ENCODE peak calls at places on chromosomes 12 and 14, in four cellular contexts. A is mesendoderm, D is IMR-90, Z is mesenchymal stem cell. F is an unnamed sample.

GRCh38 chr12:102740157-102741032 is 176.6 kb downstream of the PAH start:
- DNase-seq in A (peak; percentile 17), D (peak; percentile 36), Z (peak; percentile 47), F (no peak)

GRCh38 chr14:100902792-100903191 is 730 bp downstream of the RTL1 start:
- DNase-seq in A (peak; percentile 54), D (no peak), Z (no peak), F (no peak)

GRCh38 chr12:5988659-5989116 is 43.6 kb upstream of the ANO2 start:
- DNase-seq in A (peak; percentile 92), D (peak; percentile 71), Z (peak; percentile 72), F (peak; percentile 65)

GRCh38 chr12:124321040-124321481 is 26.2 kb downstream of the RFLNA start:
- DNase-seq in A (peak; percentile 57), D (peak; percentile 39), Z (peak; percentile 62), F (peak; percentile 26)

GRCh38 chr14:98808494-98809407 is 463.2 kb downstream of the BCL11B start:
- DNase-seq in A (peak; percentile 40), D (no peak), Z (no peak), F (no peak)

GRCh38 chr14:31465113-31465512 is 7.8 kb upstream of the DTD2 start:
- DNase-seq in A (no peak), D (peak; percentile 37), Z (peak; percentile 66), F (no peak)

GRCh38 chr12:26688344-26688904 is 144.6 kb downstream of the ITPR2 start:
- DNase-seq in A (no peak), D (no peak), Z (no peak), F (no peak)

GRCh38 chr14:31787377-31787776 is 226.2 kb downstream of the NUBPL start:
- DNase-seq in A (no peak), D (peak; percentile 11), Z (no peak), F (no peak)

GRCh38 chr12:27396416-27396815 is 50.1 kb upstream of the SMCO2 start:
- DNase-seq in A (no peak), D (no peak), Z (no peak), F (no peak)

GRCh38 chr14:33657478-33657877 is 293.4 kb downstream of the EGLN3 start:
- DNase-seq in A (no peak), D (peak; percentile 4), Z (peak; percentile 33), F (no peak)

GRCh38 chr14:104473649-104474574 is 105.7 kb upstream of the C14orf180 start:
- DNase-seq in A (peak; percentile 18), D (no peak), Z (no peak), F (no peak)

GRCh38 chr12:15208871-15209656 is 12.2 kb downstream of the RERG start:
- DNase-seq in A (no peak), D (no peak), Z (peak; percentile 26), F (no peak)

GRCh38 chr12:47155457-47156166 is 75.9 kb upstream of the AMIGO2 start:
- DNase-seq in A (peak; percentile 21), D (peak; percentile 70), Z (peak; percentile 82), F (no peak)

GRCh38 chr14:64465208-64465821 is at the start of gene AKAP5:
- DNase-seq in A (peak; percentile 85), D (peak; percentile 11), Z (peak; percentile 32), F (peak; percentile 80)

GRCh38 chr14:72739446-72740405 is 154.2 kb downstream of the DPF3 start:
- DNase-seq in A (no peak), D (no peak), Z (no peak), F (no peak)

GRCh38 chr14:67765192-67765834 is 51.1 kb downstream of the ZFYVE26 start:
- DNase-seq in A (no peak), D (no peak), Z (no peak), F (no peak)

GRCh38 chr14:103001226-103001625 is 56.1 kb downstream of the CDC42BPB start:
- DNase-seq in A (no peak), D (no peak), Z (no peak), F (no peak)

GRCh38 chr14:89720076-89720687 is 234.3 kb downstream of the EFCAB11 start:
- DNase-seq in A (no peak), D (no peak), Z (no peak), F (no peak)

GRCh38 chr12:4116251-4117111 is 157.1 kb upstream of the CCND2 start:
- DNase-seq in A (peak; percentile 80), D (peak; percentile 82), Z (peak; percentile 82), F (no peak)

GRCh38 chr14:51498411-51499227 is 153.1 kb upstream of the FRMD6 start:
- DNase-seq in A (peak; percentile 22), D (no peak), Z (no peak), F (no peak)

GRCh38 chr14:60721331-60722162 is 2.6 kb downstream of the SIX4 start:
- DNase-seq in A (peak; percentile 78), D (peak; percentile 84), Z (peak; percentile 71), F (peak; percentile 47)

GRCh38 chr14:101056446-101056845 is 152.9 kb upstream of the RTL1 start:
- DNase-seq in A (no peak), D (peak; percentile 47), Z (no peak), F (no peak)

GRCh38 chr14:100308112-100308792 is 2.0 kb upstream of the SLC25A29 start:
- DNase-seq in A (peak; percentile 51), D (no peak), Z (no peak), F (no peak)

GRCh38 chr12:88420460-88420859 is 159.8 kb downstream of the KITLG start:
- DNase-seq in A (no peak), D (peak; percentile 94), Z (peak; percentile 63), F (no peak)

GRCh38 chr12:34297790-34298164 is 275.5 kb downstream of the ALG10 start:
- DNase-seq in A (no peak), D (no peak), Z (no peak), F (no peak)

GRCh38 chr12:65306603-65307501 is 28.4 kb downstream of the MSRB3 start:
- DNase-seq in A (peak; percentile 55), D (peak; percentile 75), Z (peak; percentile 96), F (no peak)

GRCh38 chr12:106282457-106283097 is 20.0 kb upstream of the TCP11L2 start:
- DNase-seq in A (peak; percentile 71), D (peak; percentile 55), Z (peak; percentile 41), F (peak; percentile 35)

GRCh38 chr12:19186722-19187661 is 57.5 kb downstream of the PLEKHA5 start:
- DNase-seq in A (peak; percentile 65), D (peak; percentile 71), Z (peak; percentile 67), F (peak; percentile 15)

GRCh38 chr14:69614592-69614991 is 3.2 kb downstream of the SUSD6 start:
- DNase-seq in A (no peak), D (no peak), Z (no peak), F (no peak)

GRCh38 chr12:68587448-68587873 is 23.2 kb upstream of the RAP1B start:
- DNase-seq in A (no peak), D (no peak), Z (no peak), F (no peak)

GRCh38 chr12:7068240-7068993 is 7.9 kb downstream of the C1S start:
- DNase-seq in A (no peak), D (peak; percentile 24), Z (peak; percentile 50), F (no peak)

GRCh38 chr12:55739025-55739378 is 3.9 kb upstream of the GDF11 start:
- DNase-seq in A (no peak), D (no peak), Z (no peak), F (no peak)

GRCh38 chr12:55736780-55737580 is 5.9 kb upstream of the GDF11 start:
- DNase-seq in A (peak; percentile 98), D (peak; percentile 66), Z (peak; percentile 68), F (no peak)

GRCh38 chr12:55736076-55736475 is 6.8 kb upstream of the GDF11 start:
- DNase-seq in A (no peak), D (no peak), Z (no peak), F (no peak)

GRCh38 chr12:55738113-55739024 is 4.6 kb upstream of the GDF11 start:
- DNase-seq in A (peak; percentile 98), D (peak; percentile 82), Z (peak; percentile 91), F (peak; percentile 88)

GRCh38 chr12:55737581-55738112 is 5.3 kb upstream of the GDF11 start:
- DNase-seq in A (peak; percentile 58), D (no peak), Z (peak; percentile 44), F (no peak)
- H2BK15ac ChIP-seq in A (no peak overlapping the region), D (peak overlapping the region; percentile 25), Z (peak overlapping the region; percentile 90), F (peak overlapping the region; percentile 62)

DNA sequence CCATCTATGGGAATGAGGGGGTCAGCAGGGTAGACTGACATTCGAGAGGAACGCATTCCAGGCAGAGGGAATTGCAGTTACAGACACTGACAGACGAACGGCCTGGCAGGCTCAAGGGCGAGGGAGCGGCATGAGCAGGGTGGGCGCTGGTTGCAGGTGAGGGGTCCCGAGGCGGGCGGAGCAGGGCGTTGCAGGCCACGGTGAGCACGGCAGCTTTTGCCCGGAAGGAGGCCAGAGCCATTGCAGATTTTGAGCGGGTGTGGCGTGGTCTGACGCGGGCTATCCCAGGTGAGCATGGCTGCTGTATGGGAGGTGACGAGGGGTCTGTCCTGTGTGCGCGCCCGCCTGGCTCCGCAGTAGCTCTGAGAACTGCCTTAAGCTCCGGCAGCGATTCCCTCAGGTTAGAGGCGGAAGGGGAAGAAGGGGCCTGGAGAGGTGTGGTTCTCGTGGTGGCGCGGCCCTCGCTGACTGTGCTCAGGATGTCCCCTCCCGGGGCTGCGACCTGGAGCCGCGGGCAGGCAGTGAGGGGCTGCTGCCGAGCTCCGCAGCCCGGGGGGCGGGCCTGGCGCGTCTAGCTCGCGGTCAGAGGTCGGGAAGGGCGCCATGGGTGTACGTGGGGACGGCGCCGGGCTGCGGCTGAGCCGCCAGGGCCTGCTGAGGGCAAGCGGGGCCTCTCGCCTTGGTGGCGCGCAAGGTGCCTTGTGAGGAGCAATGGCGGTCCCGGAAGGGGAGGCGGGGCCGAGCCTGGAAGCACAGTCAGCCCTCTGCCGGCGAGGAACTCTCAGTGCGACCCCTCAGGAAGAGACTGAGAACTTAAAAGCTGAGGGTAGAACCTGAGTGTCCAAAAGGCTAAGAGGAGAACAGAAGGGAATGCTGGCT is 177.1 kb downstream of the CACNA1C start:
- DNase-seq in A (peak; percentile 37), D (no peak), Z (no peak), F (no peak)
- H3K4me1 ChIP-seq in A (no peaks in the 10 kb centered on the region), D (peaks cover 13% of the 10 kb centered on the region), Z (no peaks in the 10 kb centered on the region), F (no peaks in the 10 kb centered on the region)

GRCh38 chr14:77141592-77142288 is at the start of gene ZDHHC22:
- DNase-seq in A (peak; percentile 74), D (no peak), Z (no peak), F (no peak)

GRCh38 chr14:77139540-77140342 is 1.9 kb downstream of the ZDHHC22 start:
- DNase-seq in A (peak; percentile 90), D (no peak), Z (peak; percentile 29), F (peak; percentile 60)

GRCh38 chr14:77140343-77140936 is 1.2 kb downstream of the ZDHHC22 start:
- DNase-seq in A (no peak), D (no peak), Z (no peak), F (no peak)

GRCh38 chr14:77142289-77142814 is 761 bp upstream of the ZDHHC22 start:
- DNase-seq in A (peak; percentile 84), D (no peak), Z (no peak), F (no peak)

GRCh38 chr14:77140937-77141591 is 527 bp downstream of the ZDHHC22 start:
- DNase-seq in A (peak; percentile 82), D (peak; percentile 18), Z (peak; percentile 44), F (peak; percentile 82)
- H4K8ac ChIP-seq in A (no peak overlapping the region), D (no peak overlapping the region), Z (no peak overlapping the region), F (no peak overlapping the region)

DNA sequence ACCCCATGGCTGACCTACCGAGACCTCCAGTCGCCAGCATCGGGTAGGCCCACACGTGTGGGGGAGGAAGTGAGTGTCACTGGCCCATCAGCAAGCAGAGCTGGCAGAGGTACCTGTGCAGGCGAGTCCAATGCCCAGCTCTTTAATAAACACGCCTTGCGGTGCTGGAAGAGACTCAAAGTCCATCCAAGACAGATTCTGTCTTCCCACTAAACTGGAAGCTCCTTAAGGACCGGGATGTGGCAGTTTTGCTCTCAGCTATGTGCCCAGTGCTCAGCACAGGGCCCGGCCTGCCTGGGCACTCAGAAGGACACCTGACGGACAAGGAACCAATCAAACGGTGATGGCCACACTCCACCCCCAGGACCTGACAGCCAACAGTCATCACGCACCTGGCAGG is 65.0 kb downstream of the ITPK1 start:
- DNase-seq in A (no peak), D (no peak), Z (no peak), F (no peak)
- H2BK15ac ChIP-seq in A (no peak overlapping the region), D (no peak overlapping the region), Z (no peak overlapping the region), F (no peak overlapping the region)

GRCh38 chr12:50620975-50621360 is 116.2 kb downstream of the DIP2B start:
- DNase-seq in A (no peak), D (no peak), Z (no peak), F (no peak)
- H3K4me1 ChIP-seq in A (peaks cover 29% of the 10 kb centered on the region), D (peaks cover 21% of the 10 kb centered on the region), Z (peaks cover 12% of the 10 kb centered on the region), F (peaks cover 32% of the 10 kb centered on the region)

F was measured in neuronal stem cell.